ENCODE peak calls at places on chromosomes 16 and 17, in four cellular contexts. R is cerebellar nuclear complex, A is T follicular helper cell, I is NCI-H345. K is an unnamed sample.

GRCh38 chr17:59753522-59754467 is 46.3 kb downstream of the VMP1 start:
- DNase-seq in R (peak), A (no peak), I (peak), K (no peak)

GRCh38 chr17:75807861-75808260 is 23.3 kb downstream of the UNK start:
- DNase-seq in R (no peak), A (no peak), I (no peak), K (no peak)

GRCh38 chr17:57724038-57724728 is 20.9 kb downstream of the CCDC182 start:
- DNase-seq in R (no peak), A (no peak), I (no peak), K (no peak)

GRCh38 chr17:50899005-50899460 is 32.9 kb upstream of the TOB1 start:
- DNase-seq in R (no peak), A (no peak), I (no peak), K (no peak)

GRCh38 chr16:11601911-11602310 is 15.2 kb upstream of the LITAF start:
- DNase-seq in R (no peak), A (no peak), I (no peak), K (no peak)

GRCh38 chr16:15961557-15962205 is 12.3 kb downstream of the ABCC1 start:
- DNase-seq in R (no peak), A (no peak), I (no peak), K (no peak)

GRCh38 chr17:73744411-73744810 is 100.2 kb upstream of the SDK2 start:
- DNase-seq in R (no peak), A (no peak), I (no peak), K (no peak)

GRCh38 chr17:16521070-16521727 is 29.2 kb upstream of the LRRC75A start:
- DNase-seq in R (peak), A (peak), I (peak), K (no peak)

GRCh38 chr16:57786632-57787518 is 15.4 kb downstream of the KIFC3 start:
- DNase-seq in R (no peak), A (no peak), I (no peak), K (no peak)

GRCh38 chr17:42548070-42548837 is 4.5 kb upstream of the HSD17B1 start:
- DNase-seq in R (no peak), A (peak), I (peak), K (no peak)

GRCh38 chr17:68981288-68981687 is 26.1 kb upstream of the ABCA8 start:
- DNase-seq in R (no peak), A (no peak), I (no peak), K (no peak)

GRCh38 chr17:31857920-31858646 is 961 bp downstream of the COPRS start:
- DNase-seq in R (peak), A (no peak), I (peak), K (no peak)

GRCh38 chr16:79071424-79071823 is 529.1 kb downstream of the MAF start:
- DNase-seq in R (no peak), A (no peak), I (peak), K (no peak)

GRCh38 chr17:12365805-12366204 is 299.9 kb upstream of the MYOCD start:
- DNase-seq in R (no peak), A (no peak), I (no peak), K (no peak)

K was measured in cortex of kidney.